ENCODE peak calls at places on chromosomes 3 and 15, in nine cellular contexts. S is right cardiac atrium; I is stimulated activated CD4-positive, alpha-beta T cell treated with anti-CD3 and anti-CD28 coated beads, Interleukin-2, amount 100 ng/mL, for 24 hours; H is neural crest cell; O is LoVo; D is T-helper 9 cell; U is T47D; E is tibial artery; F is ACHN. X is an unnamed sample.

GRCh38 chr3:121648219-121648958 is 12.3 kb downstream of the HCLS1 start:
- DNase-seq in S (no peak), I (no peak), H (no peak), O (no peak), D (no peak), U (no peak), E (no peak), F (no peak), X (no peak)

GRCh38 chr15:38795471-38796245 is 231.0 kb upstream of the RASGRP1 start:
- DNase-seq in S (no peak), I (no peak), H (no peak), O (no peak), D (no peak), U (peak; percentile 9), E (no peak), F (no peak), X (no peak)

GRCh38 chr3:50245831-50246516 is 10.0 kb downstream of the GNAI2 start:
- DNase-seq in S (peak; percentile 92), I (peak; percentile 98), H (peak; percentile 98), O (peak; percentile 81), D (peak; percentile 99), U (peak; percentile 77), E (peak; percentile 92), F (peak; percentile 78), X (peak; percentile 96)

GRCh38 chr3:3353153-3353552 is 173.7 kb upstream of the CRBN start:
- DNase-seq in S (no peak), I (no peak), H (no peak), O (no peak), D (no peak), U (no peak), E (no peak), F (no peak), X (no peak)

GRCh38 chr15:100186366-100186765 is 155.4 kb downstream of the ADAMTS17 start:
- DNase-seq in S (no peak), I (no peak), H (no peak), O (no peak), D (no peak), U (no peak), E (peak; percentile 13), F (no peak), X (no peak)

GRCh38 chr3:46921871-46922271 is 44.4 kb downstream of the PTH1R start:
- DNase-seq in S (no peak), I (no peak), H (no peak), O (no peak), D (no peak), U (no peak), E (peak; percentile 7), F (no peak), X (peak; percentile 71)

GRCh38 chr3:193333229-193333628 is 45.3 kb downstream of the ATP13A5 start:
- DNase-seq in S (no peak), I (no peak), H (no peak), O (no peak), D (no peak), U (no peak), E (no peak), F (no peak), X (no peak)

GRCh38 chr3:8618950-8619349 is 25.6 kb downstream of the SSUH2 start:
- DNase-seq in S (no peak), I (no peak), H (no peak), O (no peak), D (no peak), U (no peak), E (no peak), F (no peak), X (no peak)

GRCh38 chr3:48715179-48715800 is 1.7 kb downstream of the IP6K2 start:
- DNase-seq in S (no peak), I (no peak), H (no peak), O (peak; percentile 28), D (no peak), U (peak; percentile 29), E (no peak), F (peak; percentile 10), X (no peak)

GRCh38 chr3:30542897-30543296 is 63.5 kb upstream of the TGFBR2 start:
- DNase-seq in S (no peak), I (no peak), H (no peak), O (no peak), D (no peak), U (no peak), E (no peak), F (no peak), X (no peak)

GRCh38 chr3:183244219-183244618 is 8.8 kb upstream of the B3GNT5 start:
- DNase-seq in S (peak; percentile 41), I (no peak), H (no peak), O (no peak), D (no peak), U (no peak), E (peak; percentile 75), F (no peak), X (no peak)

GRCh38 chr3:43769097-43769470 is 78.3 kb downstream of the ABHD5 start:
- DNase-seq in S (no peak), I (no peak), H (no peak), O (no peak), D (no peak), U (no peak), E (no peak), F (no peak), X (no peak)

GRCh38 chr3:134009345-134010000 is 20.3 kb downstream of the SLCO2A1 start:
- DNase-seq in S (no peak), I (no peak), H (no peak), O (no peak), D (no peak), U (no peak), E (no peak), F (peak; percentile 70), X (no peak)

GRCh38 chr15:73150831-73151230 is 98.6 kb downstream of the NEO1 start:
- DNase-seq in S (no peak), I (no peak), H (no peak), O (no peak), D (no peak), U (peak; percentile 81), E (no peak), F (no peak), X (no peak)

GRCh38 chr15:92655178-92655995 is at the start of gene FAM174B:
- DNase-seq in S (peak; percentile 58), I (peak; percentile 66), H (peak; percentile 52), O (no peak), D (no peak), U (peak; percentile 67), E (no peak), F (no peak), X (no peak)

GRCh38 chr3:84108442-84108971 is 850.3 kb upstream of the CADM2 start:
- DNase-seq in S (no peak), I (no peak), H (no peak), O (peak; percentile 12), D (no peak), U (no peak), E (no peak), F (peak; percentile 37), X (no peak)

GRCh38 chr15:61946778-61947177 is 113.5 kb downstream of the VPS13C start:
- DNase-seq in S (no peak), I (no peak), H (no peak), O (no peak), D (no peak), U (no peak), E (no peak), F (no peak), X (no peak)

GRCh38 chr3:152518346-152518745 is 249.6 kb downstream of the MBNL1 start:
- DNase-seq in S (no peak), I (no peak), H (no peak), O (no peak), D (no peak), U (no peak), E (no peak), F (no peak), X (no peak)

GRCh38 chr15:35471024-35471423 is 74.9 kb downstream of the DPH6 start:
- DNase-seq in S (no peak), I (no peak), H (no peak), O (no peak), D (no peak), U (no peak), E (no peak), F (no peak), X (no peak)

GRCh38 chr15:101641134-101641764 is 10.9 kb downstream of the TM2D3 start:
- DNase-seq in S (peak; percentile 64), I (peak; percentile 76), H (peak; percentile 74), O (peak; percentile 81), D (peak; percentile 72), U (peak; percentile 78), E (peak; percentile 74), F (peak; percentile 55), X (no peak)

GRCh38 chr3:12644297-12644937 is 19.5 kb downstream of the RAF1 start:
- DNase-seq in S (no peak), I (no peak), H (no peak), O (no peak), D (no peak), U (no peak), E (no peak), F (no peak), X (no peak)

GRCh38 chr3:105649469-105649868 is 219.3 kb downstream of the CBLB start:
- DNase-seq in S (no peak), I (no peak), H (no peak), O (no peak), D (no peak), U (no peak), E (no peak), F (no peak), X (no peak)

GRCh38 chr3:17979248-17979647 is 236.8 kb upstream of the TBC1D5 start:
- DNase-seq in S (no peak), I (no peak), H (no peak), O (no peak), D (no peak), U (peak; percentile 74), E (no peak), F (no peak), X (no peak)

GRCh38 chr3:134693804-134694203 is 43.0 kb upstream of the KY start:
- DNase-seq in S (peak; percentile 34), I (no peak), H (no peak), O (no peak), D (no peak), U (peak; percentile 15), E (no peak), F (no peak), X (no peak)

GRCh38 chr15:57218826-57219576 is 157.3 kb upstream of the CGNL1 start:
- DNase-seq in S (no peak), I (no peak), H (peak; percentile 17), O (peak; percentile 66), D (no peak), U (peak; percentile 38), E (no peak), F (peak; percentile 83), X (no peak)

GRCh38 chr15:48940508-48940907 is 23.2 kb downstream of the SHC4 start:
- DNase-seq in S (no peak), I (no peak), H (no peak), O (no peak), D (no peak), U (no peak), E (no peak), F (no peak), X (no peak)

GRCh38 chr3:119160361-119160760 is 13.0 kb upstream of the UPK1B start:
- DNase-seq in S (no peak), I (no peak), H (no peak), O (no peak), D (no peak), U (peak; percentile 13), E (no peak), F (no peak), X (no peak)

GRCh38 chr3:156787926-156788663 is 38.1 kb upstream of the LEKR1 start:
- DNase-seq in S (no peak), I (peak; percentile 8), H (no peak), O (peak; percentile 75), D (no peak), U (no peak), E (no peak), F (peak; percentile 89), X (no peak)

GRCh38 chr3:10004506-10004905 is 17.9 kb upstream of the EMC3 start:
- DNase-seq in S (no peak), I (no peak), H (no peak), O (no peak), D (no peak), U (no peak), E (no peak), F (no peak), X (no peak)

GRCh38 chr3:39153977-39154299 is 547 bp upstream of the CSRNP1 start:
- DNase-seq in S (no peak), I (no peak), H (no peak), O (no peak), D (no peak), U (no peak), E (no peak), F (no peak), X (no peak)

GRCh38 chr3:10116138-10116460 is 624 bp downstream of the BRK1 start:
- DNase-seq in S (no peak), I (no peak), H (no peak), O (peak; percentile 3), D (no peak), U (no peak), E (no peak), F (peak; percentile 41), X (no peak)